ENCODE peak calls at places on chromosomes 7 and 10, in six cellular contexts. U is AG20443, W is amniotic epithelial cell, H is H54, T is osteocyte, Q is fibroblast of mammary gland. G is an unnamed sample.

GRCh38 chr10:59622320-59622901 is 87.2 kb downstream of the SLC16A9 start:
- DNase-seq in U (peak; percentile 55), W (peak; percentile 69), H (peak; percentile 16), T (no peak), Q (peak; percentile 66), G (peak; percentile 25)

GRCh38 chr7:146655928-146656797 is 539.6 kb downstream of the CNTNAP2 start:
- DNase-seq in U (no peak), W (peak; percentile 4), H (no peak), T (no peak), Q (no peak), G (no peak)

GRCh38 chr7:2934211-2934731 is 90.2 kb upstream of the GNA12 start:
- DNase-seq in U (peak; percentile 65), W (peak; percentile 90), H (peak; percentile 97), T (no peak), Q (peak; percentile 90), G (peak; percentile 85)

GRCh38 chr10:14384096-14384730 is 53.5 kb upstream of the FRMD4A start:
- DNase-seq in U (no peak), W (peak; percentile 68), H (no peak), T (no peak), Q (no peak), G (no peak)

GRCh38 chr10:95287281-95287680 is 3.5 kb downstream of the PDLIM1 start:
- DNase-seq in U (peak; percentile 27), W (peak; percentile 35), H (no peak), T (no peak), Q (peak; percentile 54), G (peak; percentile 42)

GRCh38 chr10:17802966-17803365 is 6.2 kb upstream of the MRC1 start:
- DNase-seq in U (no peak), W (no peak), H (no peak), T (no peak), Q (peak; percentile 39), G (peak; percentile 78)

GRCh38 chr7:125529237-125529636 is 599.6 kb upstream of the POT1 start:
- DNase-seq in U (no peak), W (no peak), H (no peak), T (no peak), Q (no peak), G (no peak)

GRCh38 chr7:116576350-116577319 is 51.8 kb downstream of the CAV1 start:
- DNase-seq in U (peak; percentile 77), W (peak; percentile 84), H (no peak), T (no peak), Q (peak; percentile 98), G (peak; percentile 81)

GRCh38 chr10:15320522-15321203 is 50.4 kb downstream of the FAM171A1 start:
- DNase-seq in U (no peak), W (peak; percentile 28), H (no peak), T (no peak), Q (no peak), G (no peak)

GRCh38 chr7:154484406-154484805 is 432.2 kb downstream of the DPP6 start:
- DNase-seq in U (no peak), W (no peak), H (no peak), T (no peak), Q (no peak), G (no peak)

GRCh38 chr10:98340261-98340675 is 72.3 kb upstream of the LOXL4 start:
- DNase-seq in U (peak; percentile 40), W (peak; percentile 29), H (no peak), T (no peak), Q (peak; percentile 37), G (peak; percentile 35)

GRCh38 chr10:378930-379704 is 243.9 kb downstream of the ZMYND11 start:
- DNase-seq in U (no peak), W (no peak), H (no peak), T (no peak), Q (no peak), G (no peak)

G was measured in NCI-H226.